ENCODE peak calls at places on chromosomes 7 and 10, in four cellular contexts. K is tibial artery, F is fibroblast of villous mesenchyme, V is chondrocyte. X is an unnamed sample.

GRCh38 chr10:33180390-33180789 is 154.1 kb downstream of the NRP1 start:
- DNase-seq in K (no peak), F (peak; percentile 64), V (no peak), X (no peak)

GRCh38 chr10:3468919-3469638 is 296.5 kb upstream of the PITRM1 start:
- DNase-seq in K (peak; percentile 80), F (peak; percentile 97), V (no peak), X (no peak)

GRCh38 chr10:32059472-32059871 is 3.2 kb upstream of the KIF5B start:
- DNase-seq in K (no peak), F (no peak), V (no peak), X (no peak)

GRCh38 chr7:77258014-77258413 is 58.4 kb upstream of the FGL2 start:
- DNase-seq in K (no peak), F (no peak), V (no peak), X (peak; percentile 8)

GRCh38 chr10:14385591-14386201 is 55.0 kb upstream of the FRMD4A start:
- DNase-seq in K (no peak), F (no peak), V (no peak), X (no peak)

GRCh38 chr7:7103343-7104313 is 78.7 kb upstream of the C1GALT1 start:
- DNase-seq in K (no peak), F (peak; percentile 72), V (no peak), X (no peak)

GRCh38 chr10:27744478-27745379 is 890 bp downstream of the MKX start:
- DNase-seq in K (peak; percentile 83), F (peak; percentile 13), V (peak; percentile 94), X (peak; percentile 43)

GRCh38 chr10:80453715-80454525 is at the start of gene TSPAN14:
- DNase-seq in K (peak; percentile 92), F (peak; percentile 91), V (no peak), X (peak; percentile 77)

GRCh38 chr10:9707205-9707604 is 1310.5 kb upstream of the CELF2 start:
- DNase-seq in K (no peak), F (no peak), V (no peak), X (no peak)

GRCh38 chr7:92925876-92926696 is 89.7 kb upstream of the CDK6 start:
- DNase-seq in K (no peak), F (peak; percentile 37), V (no peak), X (peak; percentile 2)

GRCh38 chr10:68081916-68082315 is 6.8 kb upstream of the HERC4 start:
- DNase-seq in K (no peak), F (no peak), V (no peak), X (no peak)

GRCh38 chr7:21850531-21851285 is 95.0 kb downstream of the CDCA7L start:
- DNase-seq in K (no peak), F (no peak), V (no peak), X (no peak)

GRCh38 chr7:93958216-93958615 is 36.7 kb downstream of the GNG11 start:
- DNase-seq in K (no peak), F (no peak), V (no peak), X (no peak)

GRCh38 chr10:42783181-42783549 is 570 bp downstream of the BMS1 start:
- DNase-seq in K (no peak), F (peak; percentile 61), V (no peak), X (peak; percentile 50)

GRCh38 chr7:158353606-158354570 is 233.7 kb downstream of the PTPRN2 start:
- DNase-seq in K (peak; percentile 23), F (no peak), V (peak; percentile 40), X (peak; percentile 40)

GRCh38 chr10:132627736-132628512 is 90.3 kb downstream of the INPP5A start:
- DNase-seq in K (peak; percentile 88), F (peak; percentile 93), V (no peak), X (peak; percentile 36)

GRCh38 chr10:1074063-1074747 is 18.0 kb downstream of the WDR37 start:
- DNase-seq in K (no peak), F (no peak), V (no peak), X (peak; percentile 33)

GRCh38 chr7:87483131-87483530 is 7.7 kb upstream of the ABCB4 start:
- DNase-seq in K (no peak), F (no peak), V (no peak), X (no peak)

GRCh38 chr10:49571419-49571818 is 32.5 kb upstream of the ERCC6 start:
- DNase-seq in K (no peak), F (peak; percentile 91), V (no peak), X (no peak)

GRCh38 chr10:55742487-55742886 is 618.6 kb downstream of the ZWINT start:
- DNase-seq in K (no peak), F (no peak), V (no peak), X (no peak)

DNA sequence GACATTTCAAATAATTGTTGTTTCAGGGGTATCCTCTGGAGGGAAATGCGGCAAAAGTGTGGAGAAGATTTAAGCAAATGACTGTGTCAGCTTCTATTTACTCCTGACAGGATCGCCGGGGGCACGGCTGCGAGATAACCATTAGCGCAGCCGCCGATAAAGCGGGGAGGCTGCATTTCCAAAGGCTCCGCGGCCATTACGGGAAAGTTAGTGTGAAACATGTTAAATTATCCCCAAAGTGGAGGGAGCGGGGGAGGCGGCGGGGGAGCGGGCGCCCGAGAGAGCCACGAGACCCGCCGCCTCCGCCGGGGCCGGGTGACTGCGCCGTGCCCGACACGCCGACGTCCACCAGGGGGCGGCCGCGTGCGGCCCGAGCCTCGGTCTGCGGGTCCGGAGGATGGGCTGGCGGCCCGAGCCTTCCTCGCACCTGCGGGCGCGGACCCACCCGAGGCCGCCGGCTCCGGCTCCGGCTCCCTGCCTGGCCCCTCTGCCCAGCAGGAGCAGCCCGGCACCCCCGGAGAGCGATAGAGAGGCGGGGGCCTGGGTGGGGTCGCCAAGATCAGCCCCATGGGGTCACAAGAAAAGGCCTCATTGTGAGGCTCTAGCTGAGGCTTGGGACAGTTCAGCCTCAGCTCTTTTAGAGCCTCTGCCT is 74.4 kb upstream of the PAX2 start:
- DNase-seq in K (no peak), F (no peak), V (no peak), X (peak; percentile 67)
- TF ChIP-seq CTCF in K (peak; percentile 41), F (peak; percentile 53), V (peak; percentile 90), X (peak; percentile 99)

GRCh38 chr7:27464970-27465369 is 197.7 kb downstream of the HIBADH start:
- DNase-seq in K (no peak), F (no peak), V (no peak), X (no peak)

GRCh38 chr7:27462575-27463270 is 200.0 kb downstream of the HIBADH start:
- DNase-seq in K (no peak), F (peak; percentile 77), V (no peak), X (no peak)

GRCh38 chr7:27453702-27454405 is 208.8 kb downstream of the HIBADH start:
- DNase-seq in K (no peak), F (peak; percentile 79), V (no peak), X (no peak)

GRCh38 chr7:27459729-27460048 is 203.0 kb downstream of the HIBADH start:
- DNase-seq in K (no peak), F (peak; percentile 85), V (no peak), X (no peak)

DNA sequence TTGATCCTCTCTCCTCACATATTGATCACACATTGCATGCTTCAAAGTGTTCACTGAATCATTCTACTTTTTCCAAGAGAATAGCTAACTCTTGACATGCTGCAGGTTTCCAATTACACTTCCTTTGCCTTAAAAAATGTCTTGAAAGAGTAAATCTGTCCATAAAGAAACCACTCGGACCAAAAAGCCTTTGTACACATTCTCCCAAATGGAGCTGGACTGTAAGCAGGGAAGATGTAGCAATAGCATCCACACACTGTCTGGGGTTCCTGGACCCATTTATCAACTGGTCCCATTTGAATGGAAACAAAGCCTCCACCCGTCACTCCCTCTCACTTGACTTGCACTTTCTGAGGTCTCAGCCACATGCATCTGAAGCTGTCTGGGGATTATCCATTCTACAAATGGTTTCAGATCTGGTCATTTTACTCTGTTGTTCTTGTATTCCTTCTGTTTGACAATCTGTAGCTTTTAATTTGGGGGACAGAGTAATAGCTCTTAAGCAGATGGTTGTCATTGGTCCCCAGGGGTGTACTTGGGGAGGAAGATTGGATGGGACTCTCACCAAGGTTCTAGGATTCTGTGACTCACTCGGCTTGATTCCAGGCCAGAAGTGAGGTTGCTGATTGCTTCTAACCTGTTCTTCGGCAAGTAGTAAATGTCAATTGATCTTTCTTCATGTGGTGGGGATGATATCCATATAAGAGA is 203.5 kb downstream of the HIBADH start:
- DNase-seq in K (no peak), F (peak; percentile 76), V (no peak), X (no peak)
- TF ChIP-seq CTCF in K (no peak), F (no peak), V (no peak), X (no peak)

GRCh38 chr10:16811292-16811691 is 5.9 kb downstream of the RSU1 start:
- DNase-seq in K (no peak), F (no peak), V (no peak), X (no peak)

GRCh38 chr10:16804123-16804522 is 13.1 kb downstream of the RSU1 start:
- DNase-seq in K (no peak), F (no peak), V (no peak), X (no peak)

GRCh38 chr10:16811765-16812164 is 5.5 kb downstream of the RSU1 start:
- DNase-seq in K (no peak), F (no peak), V (no peak), X (no peak)

GRCh38 chr10:16814081-16814480 is 3.1 kb downstream of the RSU1 start:
- DNase-seq in K (no peak), F (no peak), V (no peak), X (no peak)

GRCh38 chr10:16809074-16809718 is 8.0 kb downstream of the RSU1 start:
- DNase-seq in K (no peak), F (peak; percentile 50), V (no peak), X (peak; percentile 83)
- TF ChIP-seq CTCF in K (peak; percentile 33), F (peak; percentile 67), V (peak; percentile 76), X (peak; percentile 65)

DNA sequence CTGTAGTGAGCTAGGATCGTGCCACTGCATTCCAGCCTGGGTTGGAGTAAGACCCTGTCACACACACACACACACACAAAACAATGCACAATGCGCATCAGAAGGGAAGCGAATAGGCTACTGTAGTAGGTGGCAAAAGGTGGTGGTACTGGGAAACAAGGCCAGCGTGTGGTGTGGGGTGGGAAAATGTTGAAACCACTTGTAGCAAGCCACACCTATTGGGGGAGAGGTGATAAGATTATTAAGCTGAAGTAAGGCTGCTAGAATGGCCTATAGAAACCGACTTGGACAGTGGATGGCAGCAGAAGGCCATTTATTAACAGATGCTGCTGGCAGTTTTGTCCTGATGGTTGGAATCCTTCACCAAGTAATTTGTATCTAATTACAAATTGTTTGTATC is 7.2 kb upstream of the CHCHD1 start:
- DNase-seq in K (peak; percentile 52), F (peak; percentile 41), V (no peak), X (no peak)
- TF ChIP-seq CTCF in K (no peak), F (no peak), V (peak; percentile 58), X (no peak)

GRCh38 chr7:151115836-151116418 is 29.7 kb downstream of the AGAP3 start:
- DNase-seq in K (no peak), F (no peak), V (no peak), X (peak; percentile 21)

GRCh38 chr7:151115121-151115835 is 29.0 kb downstream of the AGAP3 start:
- DNase-seq in K (no peak), F (peak; percentile 38), V (no peak), X (peak; percentile 48)

GRCh38 chr7:151116603-151117002 is 30.3 kb downstream of the AGAP3 start:
- DNase-seq in K (no peak), F (no peak), V (no peak), X (no peak)

GRCh38 chr7:151113344-151114150 is 27.3 kb downstream of the AGAP3 start:
- DNase-seq in K (no peak), F (peak; percentile 86), V (no peak), X (no peak)

GRCh38 chr7:151114151-151115090 is 28.1 kb downstream of the AGAP3 start:
- DNase-seq in K (no peak), F (no peak), V (no peak), X (no peak)
- TF ChIP-seq CTCF in K (no peak), F (no peak), V (no peak), X (no peak)